ENCODE peak calls at places on chromosomes 13 and 19, in six cellular contexts. S, Y, V, N, A and Q are unnamed samples.

GRCh38 chr19:843180-843835 is 2.5 kb downstream of the PRTN3 start:
- DNase-seq in S (no peak), Y (no peak), V (no peak), N (no peak), A (no peak), Q (no peak)

GRCh38 chr13:113761136-113761535 is 2.1 kb downstream of the TMEM255B start:
- DNase-seq in S (no peak), Y (no peak), V (no peak), N (no peak), A (no peak), Q (no peak)

GRCh38 chr19:928471-929259 is 2.8 kb downstream of the ARID3A start:
- DNase-seq in S (peak; percentile 35), Y (no peak), V (no peak), N (no peak), A (no peak), Q (peak; percentile 80)

GRCh38 chr19:16739546-16739945 is 19.9 kb downstream of the NWD1 start:
- DNase-seq in S (no peak), Y (no peak), V (no peak), N (no peak), A (no peak), Q (no peak)

GRCh38 chr19:50233308-50233910 is 30.0 kb downstream of the MYH14 start:
- DNase-seq in S (peak; percentile 77), Y (no peak), V (peak; percentile 11), N (no peak), A (no peak), Q (no peak)

GRCh38 chr19:48961051-48961649 is 4.0 kb upstream of the FTL start:
- DNase-seq in S (peak; percentile 36), Y (no peak), V (peak; percentile 11), N (no peak), A (no peak), Q (no peak)

GRCh38 chr19:2255112-2255845 is 938 bp downstream of the JSRP1 start:
- DNase-seq in S (peak; percentile 89), Y (no peak), V (no peak), N (no peak), A (no peak), Q (peak; percentile 28)

GRCh38 chr13:20431080-20431479 is 94.6 kb downstream of the CRYL1 start:
- DNase-seq in S (no peak), Y (no peak), V (no peak), N (peak; percentile 70), A (no peak), Q (no peak)

GRCh38 chr19:48489608-48490216 is 20.5 kb downstream of the CYTH2 start:
- DNase-seq in S (peak; percentile 64), Y (peak; percentile 82), V (peak; percentile 82), N (no peak), A (peak; percentile 85), Q (peak; percentile 93)

GRCh38 chr19:35437152-35437951 is 10.7 kb upstream of the FFAR2 start:
- DNase-seq in S (no peak), Y (no peak), V (no peak), N (no peak), A (no peak), Q (no peak)

GRCh38 chr19:16325671-16326400 is 1.2 kb downstream of the KLF2 start:
- DNase-seq in S (no peak), Y (peak; percentile 58), V (peak; percentile 44), N (no peak), A (no peak), Q (peak; percentile 80)

GRCh38 chr19:5585461-5586299 is 17.9 kb upstream of the TINCR start:
- DNase-seq in S (no peak), Y (no peak), V (peak; percentile 56), N (no peak), A (no peak), Q (no peak)

GRCh38 chr19:57813919-57814504 is 701 bp downstream of the ZNF552 start:
- DNase-seq in S (no peak), Y (no peak), V (peak; percentile 28), N (no peak), A (no peak), Q (no peak)

GRCh38 chr19:53908106-53908932 is 759 bp upstream of the CACNG7 start:
- DNase-seq in S (peak; percentile 23), Y (no peak), V (peak; percentile 76), N (no peak), A (peak; percentile 66), Q (peak; percentile 96)

GRCh38 chr19:41373993-41374392 is 2.3 kb upstream of the TMEM91 start:
- DNase-seq in S (peak; percentile 60), Y (no peak), V (peak; percentile 94), N (no peak), A (no peak), Q (no peak)

GRCh38 chr19:39923862-39924261 is 10.6 kb downstream of the FCGBP start:
- DNase-seq in S (no peak), Y (no peak), V (no peak), N (no peak), A (no peak), Q (no peak)

GRCh38 chr13:76886292-76887061 is at the start of gene KCTD12:
- DNase-seq in S (peak; percentile 67), Y (peak; percentile 71), V (peak; percentile 89), N (no peak), A (peak; percentile 66), Q (peak; percentile 45)

GRCh38 chr13:79423801-79424642 is 18.0 kb upstream of the RBM26 start:
- DNase-seq in S (no peak), Y (no peak), V (peak; percentile 58), N (no peak), A (no peak), Q (no peak)

GRCh38 chr19:50703915-50704548 is 15.6 kb downstream of the SHANK1 start:
- DNase-seq in S (no peak), Y (no peak), V (no peak), N (no peak), A (no peak), Q (no peak)

GRCh38 chr13:83919775-83920174 is 37.5 kb upstream of the SLITRK1 start:
- DNase-seq in S (no peak), Y (no peak), V (no peak), N (no peak), A (no peak), Q (no peak)

GRCh38 chr19:3618144-3618810 is 8.3 kb downstream of the CACTIN start:
- DNase-seq in S (peak; percentile 65), Y (peak; percentile 65), V (peak; percentile 65), N (no peak), A (peak; percentile 48), Q (peak; percentile 95)

GRCh38 chr19:54188224-54188871 is 1.0 kb downstream of the MBOAT7 start:
- DNase-seq in S (no peak), Y (no peak), V (peak; percentile 63), N (no peak), A (no peak), Q (no peak)

GRCh38 chr13:49214917-49215376 is 5.2 kb upstream of the MLNR start:
- DNase-seq in S (peak; percentile 32), Y (peak; percentile 67), V (no peak), N (peak; percentile 93), A (no peak), Q (no peak)

GRCh38 chr13:47481521-47481920 is 519.6 kb downstream of the SUCLA2 start:
- DNase-seq in S (no peak), Y (no peak), V (no peak), N (no peak), A (no peak), Q (no peak)

GRCh38 chr13:106569233-106570095 is 1.5 kb upstream of the ARGLU1 start:
- DNase-seq in S (no peak), Y (no peak), V (no peak), N (no peak), A (no peak), Q (no peak)